ENCODE peak calls at places on chromosomes 3 and 15, in five cellular contexts. R is NCI-H1092, O is Panc1, A is mucosa of gallbladder, H is HFFc6. M is an unnamed sample.

GRCh38 chr3:154151969-154152368 is 30.8 kb downstream of the ARHGEF26 start:
- DNase-seq in R (no peak), O (no peak), A (no peak), H (no peak), M (no peak)

GRCh38 chr3:42839616-42840015 is 30.4 kb downstream of the ACKR2 start:
- DNase-seq in A (peak; percentile 45), O (peak; percentile 58), H (peak; percentile 74), R (peak; percentile 20), M (peak; percentile 26)

GRCh38 chr3:47342812-47343211 is 38.0 kb upstream of the PTPN23 start:
- DNase-seq in H (no peak), R (no peak), A (no peak), O (no peak), M (no peak)

GRCh38 chr15:62456011-62456920 is 291.2 kb upstream of the C2CD4B start:
- DNase-seq in O (no peak), A (no peak), H (no peak), R (no peak), M (no peak)

GRCh38 chr15:38323895-38324294 is 71.3 kb downstream of the SPRED1 start:
- DNase-seq in H (no peak), R (no peak), A (no peak), O (no peak), M (no peak)

GRCh38 chr3:132318451-132318850 is 1.2 kb downstream of the ACP3 start:
- DNase-seq in A (no peak), O (no peak), R (no peak), H (no peak), M (no peak)

GRCh38 chr3:108486910-108487309 is 23.5 kb downstream of the MYH15 start:
- DNase-seq in A (no peak), H (peak; percentile 32), O (no peak), R (no peak), M (no peak)

GRCh38 chr3:16504242-16504641 is 9.3 kb downstream of the RFTN1 start:
- DNase-seq in A (no peak), R (no peak), O (no peak), H (peak; percentile 10), M (no peak)

GRCh38 chr15:43249236-43249635 is 17.5 kb downstream of the TGM5 start:
- DNase-seq in O (no peak), R (no peak), A (no peak), H (no peak), M (no peak)

GRCh38 chr3:141412087-141412935 is 44.0 kb downstream of the ZBTB38 start:
- DNase-seq in A (peak; percentile 57), H (peak; percentile 94), R (peak; percentile 74), O (no peak), M (peak; percentile 72)

GRCh38 chr15:66566963-66567531 is 1.2 kb upstream of the LCTL start:
- DNase-seq in R (peak; percentile 30), H (peak; percentile 52), O (peak; percentile 38), A (peak; percentile 64), M (peak; percentile 56)

GRCh38 chr15:84669726-84670125 is 11.7 kb upstream of the NMB start:
- DNase-seq in H (no peak), O (no peak), R (no peak), A (no peak), M (no peak)

GRCh38 chr3:184242297-184242685 is 6.5 kb downstream of the ALG3 start:
- DNase-seq in R (no peak), H (no peak), O (no peak), A (no peak), M (no peak)

GRCh38 chr3:98952404-98952803 is 50.9 kb upstream of the DCBLD2 start:
- DNase-seq in O (no peak), H (no peak), R (no peak), A (no peak), M (no peak)

GRCh38 chr3:196174652-196175051 is 36.5 kb downstream of the ZDHHC19 start:
- DNase-seq in H (no peak), A (no peak), O (no peak), R (no peak), M (no peak)

GRCh38 chr15:57640935-57641682 is 49.4 kb downstream of the MYZAP start:
- DNase-seq in A (no peak), H (no peak), O (no peak), R (no peak), M (peak; percentile 29)

GRCh38 chr15:64690578-64691296 is 84.7 kb downstream of the RBPMS2 start:
- DNase-seq in A (no peak), H (no peak), R (no peak), O (no peak), M (no peak)

GRCh38 chr3:104717828-104718196 is 648.9 kb upstream of the ALCAM start:
- DNase-seq in O (no peak), H (no peak), A (no peak), R (no peak), M (no peak)

GRCh38 chr15:27399236-27399635 is 428.3 kb downstream of the GABRG3 start:
- DNase-seq in O (no peak), H (no peak), R (no peak), A (no peak), M (no peak)

GRCh38 chr3:149330609-149331008 is 2.8 kb downstream of the TM4SF18 start:
- DNase-seq in H (peak; percentile 28), R (peak; percentile 83), O (no peak), A (peak; percentile 44), M (no peak)